ENCODE peak calls at places on chromosomes 4 and X, in eight cellular contexts. D is activated T-helper 1 cell treated with anti-CD3 and anti-CD28 coated beads, Interleukin-12 subunit alpha, Interleukin-12 subunit beta, Interleukin-2, Interleukin-4 antibody, amounts not matched to agents 30 ng/mL and 10 ng/mL and 1 ng/mL, durations not matched to agents 14 hours and 24 hours and 36 hours; L is ecto neural progenitor cell; K is AG08395; N is colonic mucosa; W is HuH-7; Q is T-cell; O is brain microvascular endothelial cell. M is an unnamed sample.
A peak's percentile ranks its signal among the peaks of the same experiment; 100 is the strongest.

GRCh38 chr4:147318581-147318980 is 162.3 kb upstream of the EDNRA start:
- DNase-seq in W (no peak), N (no peak), K (peak; percentile 22), L (no peak), D (no peak), Q (no peak), O (no peak), M (no peak)

GRCh38 chr4:2800691-2801596 is 8.1 kb downstream of the SH3BP2 start:
- DNase-seq in L (peak; percentile 79), N (peak; percentile 56), Q (no peak), W (peak; percentile 69), K (peak; percentile 54), D (no peak), O (no peak), M (no peak)

GRCh38 chr4:176043838-176044588 is 21.6 kb upstream of the WDR17 start:
- DNase-seq in O (no peak), L (no peak), K (no peak), N (no peak), Q (no peak), D (no peak), W (no peak), M (no peak)

GRCh38 chr4:139873111-139873866 is 207.7 kb downstream of the MGST2 start:
- DNase-seq in L (no peak), W (no peak), N (no peak), K (peak; percentile 26), Q (no peak), D (no peak), O (no peak), M (no peak)

GRCh38 chr4:151362404-151363164 is 37.2 kb upstream of the SH3D19 start:
- DNase-seq in Q (peak; percentile 57), D (peak; percentile 63), N (peak; percentile 89), O (peak; percentile 83), L (peak; percentile 84), K (peak; percentile 86), W (peak; percentile 64), M (peak; percentile 54)

GRCh38 chr4:153555730-153556440 is 89.7 kb downstream of the TMEM131L start:
- DNase-seq in K (peak; percentile 46), D (no peak), Q (no peak), N (peak; percentile 42), W (peak; percentile 32), L (no peak), O (peak; percentile 89), M (no peak)

GRCh38 chr4:7193040-7193958 is 961 bp downstream of the SORCS2 start:
- DNase-seq in D (no peak), K (no peak), Q (no peak), O (no peak), L (peak; percentile 66), W (no peak), N (no peak), M (no peak)

GRCh38 chr4:55183926-55184599 is 58.7 kb upstream of the KDR start:
- DNase-seq in N (no peak), Q (no peak), D (no peak), W (no peak), O (peak; percentile 98), L (no peak), K (peak; percentile 83), M (no peak)

GRCh38 chrX:106401965-106402559 is 209.7 kb upstream of the RADX start:
- DNase-seq in K (no peak), Q (no peak), D (no peak), W (no peak), L (no peak), N (peak; percentile 63), O (no peak), M (no peak)

GRCh38 chr4:78768447-78769177 is 7.5 kb upstream of the BMP2K start:
- DNase-seq in N (peak; percentile 42), K (peak; percentile 33), Q (no peak), O (peak; percentile 63), D (no peak), L (no peak), W (no peak), M (no peak)

GRCh38 chr4:1447676-1448588 is 41.7 kb upstream of the NKX1-1 start:
- DNase-seq in W (no peak), L (no peak), D (no peak), Q (no peak), O (no peak), N (no peak), K (no peak), M (no peak)

GRCh38 chr4:24858550-24858949 is 54.3 kb downstream of the CCDC149 start:
- DNase-seq in L (no peak), D (no peak), Q (no peak), W (no peak), K (no peak), N (no peak), O (no peak), M (no peak)

GRCh38 chr4:79050521-79050880 is 111.3 kb upstream of the PAQR3 start:
- DNase-seq in W (no peak), N (peak; percentile 18), L (no peak), D (no peak), K (no peak), O (no peak), Q (no peak), M (no peak)

GRCh38 chr4:188282620-188283232 is 143.5 kb downstream of the TRIML1 start:
- DNase-seq in K (no peak), D (no peak), Q (no peak), W (no peak), N (no peak), O (no peak), L (peak; percentile 62), M (no peak)

GRCh38 chr4:6449335-6449734 is 23.1 kb downstream of the PPP2R2C start:
- DNase-seq in L (no peak), Q (no peak), N (no peak), K (no peak), D (no peak), W (no peak), O (no peak), M (no peak)

GRCh38 chrX:55636109-55636508 is 12.9 kb downstream of the FOXR2 start:
- DNase-seq in L (no peak), W (no peak), K (no peak), D (no peak), Q (no peak), O (no peak), N (no peak), M (no peak)

GRCh38 chr4:37682701-37683401 is 3.3 kb downstream of the RELL1 start:
- DNase-seq in Q (no peak), K (no peak), N (no peak), O (peak; percentile 29), L (no peak), W (peak; percentile 41), D (no peak), M (no peak)

GRCh38 chr4:109658871-109659410 is 44.3 kb downstream of the CASP6 start:
- DNase-seq in K (no peak), D (no peak), O (no peak), W (no peak), L (no peak), N (no peak), Q (no peak), M (no peak)

GRCh38 chr4:142550955-142551354 is 295.1 kb downstream of the INPP4B start:
- DNase-seq in L (no peak), O (no peak), W (no peak), N (no peak), Q (no peak), D (no peak), K (peak; percentile 20), M (no peak)

GRCh38 chr4:5192271-5192670 is 141.0 kb downstream of the STK32B start:
- DNase-seq in Q (no peak), D (no peak), O (no peak), W (no peak), K (no peak), L (no peak), N (no peak), M (no peak)

GRCh38 chr4:141853091-141853734 is 216.8 kb downstream of the IL15 start:
- DNase-seq in Q (no peak), L (no peak), K (no peak), O (no peak), W (no peak), D (no peak), N (peak; percentile 53), M (no peak)

GRCh38 chrX:68462653-68463052 is 29.4 kb upstream of the OPHN1 start:
- DNase-seq in K (no peak), N (no peak), D (no peak), W (no peak), L (no peak), O (peak; percentile 45), Q (no peak), M (peak; percentile 11)

GRCh38 chr4:119493419-119493818 is 135.2 kb downstream of the PDE5A start:
- DNase-seq in K (no peak), W (no peak), D (no peak), L (no peak), N (no peak), Q (no peak), O (no peak), M (no peak)

GRCh38 chr4:1808396-1808795 is 15.3 kb downstream of the FGFR3 start:
- DNase-seq in O (no peak), L (no peak), K (no peak), D (no peak), W (peak; percentile 65), Q (no peak), N (no peak), M (no peak)

GRCh38 chrX:94414746-94415145 is 740.7 kb downstream of the FAM133A start:
- DNase-seq in L (no peak), K (no peak), N (no peak), O (no peak), Q (no peak), W (no peak), D (no peak), M (no peak)

GRCh38 chr4:169975131-169975836 is 50.9 kb downstream of the MFAP3L start:
- DNase-seq in L (no peak), W (no peak), D (no peak), Q (no peak), N (no peak), K (no peak), O (no peak), M (no peak)

GRCh38 chr4:124279741-124280140 is 432.8 kb downstream of the ANKRD50 start:
- DNase-seq in K (no peak), Q (no peak), O (no peak), D (no peak), N (no peak), L (no peak), W (no peak), M (no peak)

GRCh38 chr4:156534205-156534604 is 437.4 kb downstream of the PDGFC start:
- DNase-seq in Q (no peak), L (no peak), D (no peak), W (no peak), O (no peak), K (no peak), N (no peak), M (no peak)

GRCh38 chr4:110622841-110623709 is at the start of gene PITX2:
- DNase-seq in N (peak; percentile 96), O (peak; percentile 53), L (peak; percentile 99), Q (no peak), W (peak; percentile 93), D (peak; percentile 17), K (peak; percentile 99), M (no peak)

GRCh38 chr4:169756971-169757574 is 671 bp downstream of the HPF1 start:
- DNase-seq in N (no peak), O (no peak), K (no peak), W (no peak), L (no peak), Q (no peak), D (no peak), M (no peak)

GRCh38 chr4:86939737-86940141 is 4.9 kb downstream of the AFF1 start:
- DNase-seq in L (no peak), O (no peak), K (no peak), N (no peak), Q (no peak), W (no peak), D (no peak), M (no peak)

GRCh38 chr4:112284662-112285411 is 867 bp downstream of the TIFA start:
- DNase-seq in L (no peak), O (no peak), Q (no peak), N (peak; percentile 35), D (no peak), W (no peak), K (peak; percentile 38), M (no peak)

GRCh38 chrX:9912341-9912740 is 54.8 kb upstream of the CLDN34 start:
- DNase-seq in L (peak; percentile 57), D (no peak), N (no peak), K (no peak), Q (no peak), W (no peak), O (no peak), M (no peak)

GRCh38 chr4:2259541-2260267 is 2.2 kb downstream of the MXD4 start:
- DNase-seq in Q (peak; percentile 3), W (no peak), K (no peak), L (peak; percentile 49), N (no peak), D (no peak), O (no peak), M (no peak)

M was measured in central memory CD8-positive, alpha-beta T cell.